ENCODE peak calls at places on chromosomes 1 and 21, in five cellular contexts. J is neuronal stem cell, Y is H9, Q is H1, H is trophoblast cell. P is an unnamed sample.

GRCh38 chr1:40185951-40186864 is 25.0 kb downstream of the RLF start:
- DNase-seq in J (no peak), Y (no peak), Q (no peak), H (peak; percentile 33), P (peak; percentile 47)

GRCh38 chr1:45008076-45008475 is 3.0 kb downstream of the HECTD3 start:
- DNase-seq in J (no peak), Y (no peak), Q (no peak), H (no peak), P (no peak)

GRCh38 chr1:19313961-19314882 is 2.1 kb downstream of the SLC66A1 start:
- DNase-seq in J (no peak), Y (no peak), Q (no peak), H (no peak), P (no peak)

GRCh38 chr1:227766015-227766634 is 30.9 kb downstream of the SNAP47 start:
- DNase-seq in J (no peak), Y (no peak), Q (no peak), H (peak; percentile 64), P (no peak)

GRCh38 chr1:156584813-156585212 is 5.3 kb downstream of the TTC24 start:
- DNase-seq in J (no peak), Y (peak; percentile 87), Q (peak; percentile 81), H (peak; percentile 7), P (no peak)

GRCh38 chr1:25907473-25908058 is 1.3 kb upstream of the STMN1 start:
- DNase-seq in J (no peak), Y (no peak), Q (no peak), H (no peak), P (no peak)

GRCh38 chr1:247007511-247008405 is at the start of gene ZNF695:
- DNase-seq in J (peak; percentile 94), Y (peak; percentile 98), Q (peak; percentile 95), H (peak; percentile 95), P (peak; percentile 96)

GRCh38 chr21:21614966-21615365 is 616.8 kb downstream of the NCAM2 start:
- DNase-seq in J (no peak), Y (no peak), Q (no peak), H (no peak), P (no peak)

GRCh38 chr1:226487921-226488320 is 60.6 kb upstream of the STUM start:
- DNase-seq in J (no peak), Y (peak; percentile 17), Q (no peak), H (no peak), P (no peak)

GRCh38 chr1:162903246-162903645 is 42.3 kb upstream of the CCDC190 start:
- DNase-seq in J (no peak), Y (no peak), Q (no peak), H (no peak), P (no peak)

GRCh38 chr1:109392037-109392787 is 5.5 kb downstream of the SORT1 start:
- DNase-seq in J (no peak), Y (no peak), Q (no peak), H (no peak), P (no peak)

GRCh38 chr1:187641907-187642306 is 813.2 kb downstream of the PLA2G4A start:
- DNase-seq in J (no peak), Y (no peak), Q (no peak), H (no peak), P (no peak)

GRCh38 chr1:220189750-220190347 is 82.4 kb downstream of the RAB3GAP2 start:
- DNase-seq in J (no peak), Y (no peak), Q (no peak), H (peak; percentile 32), P (peak; percentile 41)

DNA sequence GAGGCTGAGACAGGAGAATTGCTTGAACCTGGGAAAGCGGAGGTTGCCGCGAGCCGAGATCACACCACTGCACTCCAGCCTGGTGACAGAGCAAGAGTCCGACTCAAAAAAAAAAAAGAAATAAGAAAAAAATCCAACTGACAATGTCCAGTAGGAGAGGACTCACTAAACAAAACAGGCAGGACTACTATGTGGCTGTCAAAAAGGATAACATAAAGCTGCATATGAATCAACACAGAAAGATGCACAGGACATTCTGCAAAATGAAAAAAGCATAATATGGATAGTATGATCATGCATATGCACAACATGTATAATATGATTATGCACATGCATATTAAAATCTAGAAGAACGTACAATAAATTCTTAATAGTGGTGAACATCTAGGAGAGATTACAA is 80.7 kb downstream of the JAK1 start:
- DNase-seq in J (no peak), Y (no peak), Q (no peak), H (no peak), P (no peak)
- H2BK12ac ChIP-seq in J (no peak overlapping the region), Y (no peak overlapping the region), Q (no peak overlapping the region), H (no peak overlapping the region), P (no peak overlapping the region)

DNA sequence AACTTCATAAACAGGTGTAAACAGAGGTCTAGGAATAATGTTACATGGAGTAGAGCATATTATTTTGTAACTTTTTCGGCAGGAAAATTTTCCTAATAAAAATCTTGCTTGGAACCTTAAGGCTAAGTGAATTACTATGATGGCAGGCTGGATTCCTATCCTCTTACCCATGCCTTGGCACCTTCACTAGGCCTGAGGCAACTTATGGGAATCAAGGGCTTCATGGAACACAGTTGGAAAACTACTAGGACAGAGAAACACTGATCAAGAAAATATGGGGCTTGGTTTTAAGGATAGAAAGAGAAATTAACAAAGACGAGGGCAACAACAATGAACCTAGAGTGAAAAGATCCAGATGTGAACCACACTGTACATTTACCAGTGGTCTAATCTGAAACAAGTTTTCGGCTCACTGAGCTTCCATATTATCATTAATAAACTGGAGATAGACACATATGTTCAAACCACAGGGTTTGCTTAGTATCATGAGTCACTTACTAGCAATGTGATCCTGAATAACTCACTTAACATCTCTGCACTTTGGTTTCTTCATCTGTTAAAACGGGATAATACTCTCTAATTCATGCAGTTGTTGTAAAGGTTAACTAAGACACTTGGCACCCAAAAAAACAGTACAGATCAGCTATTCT is 68.5 kb downstream of the GPATCH2 start:
- DNase-seq in J (no peak), Y (no peak), Q (no peak), H (peak; percentile 49), P (peak; percentile 79)
- H3K27ac ChIP-seq in J (no peak overlapping the region), Y (no peak overlapping the region), Q (no peak overlapping the region), H (no peak overlapping the region), P (peak overlapping the region; percentile 88)

GRCh38 chr1:3436901-3437300 is 17.6 kb upstream of the ARHGEF16 start:
- DNase-seq in J (no peak), Y (no peak), Q (no peak), H (no peak), P (no peak)
- H2BK12ac ChIP-seq in J (no peak overlapping the region), Y (no peak overlapping the region), Q (no peak overlapping the region), H (no peak overlapping the region), P (no peak overlapping the region)

GRCh38 chr1:84481317-84481716 is 2.3 kb downstream of the RPF1 start:
- DNase-seq in J (no peak), Y (no peak), Q (no peak), H (no peak), P (no peak)
- H3K27ac ChIP-seq in J (no peak overlapping the region), Y (no peak overlapping the region), Q (no peak overlapping the region), H (no peak overlapping the region), P (no peak overlapping the region)

GRCh38 chr1:56833088-56833487 is 13.9 kb upstream of the FYB2 start:
- DNase-seq in J (no peak), Y (no peak), Q (no peak), H (no peak), P (peak; percentile 8)
- H2BK12ac ChIP-seq in J (no peak overlapping the region), Y (no peak overlapping the region), Q (no peak overlapping the region), H (no peak overlapping the region), P (peak overlapping the region; percentile 83)

DNA sequence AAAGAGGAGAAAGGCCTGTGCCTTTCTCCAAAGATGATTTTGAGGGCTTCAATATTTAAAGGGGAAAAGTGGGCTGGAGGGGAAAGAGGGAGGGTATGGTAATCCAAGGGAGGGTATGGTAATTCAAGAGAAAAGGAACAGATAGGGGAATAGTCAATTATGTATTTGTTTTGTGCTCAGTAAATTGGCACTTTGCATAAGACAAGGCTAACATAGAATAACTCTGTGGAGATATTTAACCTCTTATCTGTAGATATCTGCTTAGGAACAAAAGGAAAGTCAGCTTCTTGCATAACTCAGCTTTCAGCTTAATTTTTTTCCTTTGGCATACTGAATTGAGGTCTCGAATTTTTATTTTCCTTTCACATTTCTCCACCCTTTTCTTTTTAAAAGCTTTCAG is 119.9 kb upstream of the F3 start:
- DNase-seq in J (no peak), Y (no peak), Q (no peak), H (no peak), P (no peak)
- H3K27ac ChIP-seq in J (peak overlapping the region; percentile 87), Y (peak overlapping the region; percentile 99), Q (peak overlapping the region; percentile 63), H (no peak overlapping the region), P (no peak overlapping the region)

P was measured in mesenchymal stem cell.